ENCODE peak calls at places on chromosomes 6 and 20, in six cellular contexts. K is cardiac muscle cell; N is mammary epithelial cell; X is transverse colon; U is esophagus squamous epithelium; G is CD8-positive, alpha-beta T cell. Q is an unnamed sample. For H3K4me1, the result is how much of the 10 kb centered on the place peaks cover.

GRCh38 chr6:143270026-143270425 is 180.5 kb downstream of the ADAT2 start:
- DNase-seq in G (no peak), X (no peak), N (no peak), K (no peak), U (no peak), Q (no peak)

GRCh38 chr6:11277275-11278206 is 45.1 kb upstream of the NEDD9 start:
- DNase-seq in K (peak), N (peak), X (no peak), G (no peak), U (no peak), Q (peak)

GRCh38 chr6:52352239-52353008 is 9.5 kb upstream of the PAQR8 start:
- DNase-seq in X (peak), U (no peak), K (no peak), N (peak), G (no peak), Q (no peak)

GRCh38 chr6:2799936-2800527 is 34.8 kb downstream of the WRNIP1 start:
- DNase-seq in U (no peak), N (no peak), K (no peak), X (no peak), G (no peak), Q (no peak)

GRCh38 chr6:3372912-3373554 is 83.8 kb downstream of the SLC22A23 start:
- DNase-seq in N (no peak), U (no peak), X (peak), K (no peak), G (no peak), Q (no peak)

GRCh38 chr20:58921564-58921963 is 59.5 kb upstream of the NELFCD start:
- DNase-seq in K (no peak), U (no peak), N (no peak), G (no peak), X (no peak), Q (no peak)

GRCh38 chr6:98452721-98453120 is 381.7 kb upstream of the POU3F2 start:
- DNase-seq in K (no peak), U (no peak), X (no peak), G (no peak), N (no peak), Q (no peak)

GRCh38 chr6:81023007-81023582 is 729.4 kb downstream of the TENT5A start:
- DNase-seq in K (peak), X (no peak), G (no peak), U (no peak), N (no peak), Q (peak)

GRCh38 chr20:13302647-13303425 is 81.8 kb downstream of the ISM1 start:
- DNase-seq in G (no peak), X (peak), N (peak), U (no peak), K (peak), Q (no peak)

GRCh38 chr6:64681416-64682160 is 1025.4 kb downstream of the EYS start:
- DNase-seq in X (no peak), K (no peak), G (no peak), U (no peak), N (no peak), Q (no peak)

GRCh38 chr6:79391511-79391910 is 145.7 kb downstream of the LCA5 start:
- DNase-seq in N (no peak), X (no peak), U (no peak), G (no peak), K (no peak), Q (no peak)

GRCh38 chr6:113980937-113981554 is 10.1 kb upstream of the HDAC2 start:
- DNase-seq in U (no peak), G (no peak), K (peak), X (no peak), N (no peak), Q (no peak)

GRCh38 chr6:152952045-152952444 is 30.8 kb downstream of the FBXO5 start:
- DNase-seq in X (no peak), G (no peak), K (no peak), U (no peak), N (peak), Q (no peak)

GRCh38 chr6:93575495-93575894 is 156.1 kb upstream of the EPHA7 start:
- DNase-seq in X (no peak), U (no peak), G (no peak), N (no peak), K (no peak), Q (no peak)

GRCh38 chr6:100724696-100725095 is 156.4 kb downstream of the ASCC3 start:
- DNase-seq in N (no peak), U (no peak), G (no peak), X (no peak), K (peak), Q (no peak)

GRCh38 chr6:106972500-106972899 is 2.0 kb downstream of the CD24 start:
- DNase-seq in N (peak), U (no peak), K (peak), X (no peak), G (no peak), Q (peak)

GRCh38 chr6:121504227-121504626 is 68.8 kb downstream of the GJA1 start:
- DNase-seq in X (no peak), G (no peak), U (no peak), K (no peak), N (peak), Q (no peak)

GRCh38 chr6:24492475-24492874 is 2.3 kb upstream of the ALDH5A1 start:
- DNase-seq in X (peak), N (no peak), K (peak), G (no peak), U (no peak), Q (no peak)

GRCh38 chr6:168469198-168469943 is 28.4 kb downstream of the SMOC2 start:
- DNase-seq in U (no peak), N (no peak), K (peak), X (no peak), G (no peak), Q (no peak)

GRCh38 chr6:113586413-113586812 is 270.7 kb upstream of the MARCKS start:
- DNase-seq in N (peak), X (no peak), U (no peak), K (peak), G (no peak), Q (no peak)

GRCh38 chr6:33633462-33634158 is 12.5 kb downstream of the ITPR3 start:
- DNase-seq in G (no peak), K (peak), U (no peak), X (peak), N (peak), Q (no peak)

GRCh38 chr6:193773-194310 is 98.4 kb upstream of the DUSP22 start:
- DNase-seq in U (no peak), K (no peak), G (no peak), X (no peak), N (no peak), Q (no peak)

GRCh38 chr20:63843222-63843621 is 12.2 kb upstream of the ZBTB46 start:
- DNase-seq in K (no peak), N (no peak), G (no peak), X (no peak), U (no peak), Q (no peak)

GRCh38 chr20:60804918-60805631 is 447.0 kb upstream of the CDH4 start:
- DNase-seq in X (no peak), G (no peak), K (peak), N (peak), U (no peak), Q (no peak)

GRCh38 chr6:39330057-39330456 is 7.6 kb upstream of the KCNK16 start:
- DNase-seq in X (no peak), N (no peak), U (no peak), K (no peak), G (no peak), Q (no peak)

GRCh38 chr6:3041606-3042005 is 26.7 kb upstream of the RIPK1 start:
- DNase-seq in G (no peak), N (no peak), K (no peak), U (no peak), X (no peak), Q (peak)

GRCh38 chr6:152378154-152378553 is 259.0 kb downstream of the SYNE1 start:
- DNase-seq in X (no peak), K (no peak), N (peak), U (no peak), G (no peak), Q (no peak)

GRCh38 chr6:41237128-41237527 is 9.0 kb downstream of the TREML4 start:
- DNase-seq in X (no peak), G (no peak), N (no peak), U (no peak), K (no peak), Q (no peak)

GRCh38 chr6:134520181-134521115 is 202.5 kb upstream of the SGK1 start:
- DNase-seq in G (no peak), K (no peak), U (no peak), X (no peak), N (peak), Q (no peak)

GRCh38 chr20:39670987-39671386 is 708.8 kb downstream of the DHX35 start:
- DNase-seq in G (no peak), X (no peak), U (no peak), N (no peak), K (no peak), Q (no peak)

GRCh38 chr6:158008894-158009891 is 27.5 kb downstream of the SYNJ2 start:
- DNase-seq in X (peak), K (no peak), N (peak), U (no peak), G (no peak), Q (no peak)

GRCh38 chr6:36600564-36601146 is 6.5 kb downstream of the SRSF3 start:
- DNase-seq in X (no peak), N (no peak), U (no peak), G (no peak), K (no peak), Q (no peak)

GRCh38 chr6:5115168-5115567 is 30.0 kb downstream of the PPP1R3G start:
- DNase-seq in G (no peak), X (peak), U (no peak), N (no peak), K (no peak), Q (no peak)

GRCh38 chr20:4099905-4100675 is 84.7 kb upstream of the RNF24 start:
- DNase-seq in X (no peak), N (peak), K (no peak), U (no peak), G (no peak), Q (no peak)

GRCh38 chr6:139820191-139820590 is 445.7 kb upstream of the CITED2 start:
- DNase-seq in N (peak), U (no peak), K (no peak), X (no peak), G (no peak), Q (no peak)

GRCh38 chr6:87671555-87672029 is 30.4 kb downstream of the AKIRIN2 start:
- DNase-seq in U (no peak), K (peak), X (no peak), G (no peak), N (no peak), Q (no peak)

DNA sequence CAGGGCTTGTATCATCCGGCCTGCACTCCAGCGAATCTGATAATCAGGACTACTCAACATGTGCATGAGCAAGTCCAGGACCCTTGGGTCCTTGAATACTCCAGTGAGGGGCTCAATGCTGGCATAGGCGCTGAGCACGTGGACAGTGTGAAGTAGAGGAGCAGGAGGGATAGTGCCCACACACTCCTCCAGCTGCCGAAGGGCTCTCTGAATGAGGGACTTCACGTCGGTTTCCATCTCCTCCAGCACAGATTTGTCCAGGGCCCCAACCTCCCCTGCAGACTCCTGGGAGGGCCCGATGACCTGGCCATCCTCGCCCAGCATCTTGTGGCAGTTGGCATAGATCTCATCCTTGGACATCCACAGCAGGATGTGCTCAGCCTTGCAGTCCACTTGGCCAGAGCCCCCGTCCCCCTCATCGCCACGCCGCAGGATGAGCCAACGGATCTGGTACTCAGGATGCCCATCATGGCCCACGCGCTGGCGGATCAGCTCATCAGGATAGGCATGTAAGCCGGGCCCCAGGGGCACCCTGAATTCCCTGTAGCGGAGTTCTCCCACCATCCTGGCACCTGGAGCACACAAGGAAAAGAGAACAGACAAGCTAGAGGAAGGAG is 1.3 kb downstream of the CUL7 start:
- DNase-seq in U (no peak), G (no peak), X (no peak), N (no peak), K (no peak), Q (no peak)
- H3K4me3 ChIP-seq in U (peak), G (no peak), X (no peak), N (no peak), K (peak), Q (peak)

DNA sequence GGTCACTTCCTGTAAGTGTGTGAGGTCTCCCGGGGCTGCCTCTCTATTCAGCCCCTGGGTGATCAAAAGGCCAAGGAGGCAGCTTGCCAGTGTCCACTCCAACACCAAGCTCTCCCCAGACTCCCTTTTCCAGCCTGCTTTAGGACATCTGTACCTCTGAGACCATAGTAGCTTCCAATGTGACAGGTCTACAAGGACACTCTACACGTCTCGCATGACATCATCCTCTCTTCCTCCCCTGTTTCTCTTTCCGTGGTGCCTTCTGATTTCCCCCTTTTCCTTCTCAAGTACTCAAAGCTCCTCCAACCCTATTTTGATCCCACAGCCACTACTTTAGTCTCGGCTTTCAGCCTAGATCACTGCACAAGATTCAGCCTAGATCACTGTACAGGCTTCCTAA is 26.4 kb downstream of the HLA-F start:
- DNase-seq in K (no peak), X (no peak), N (no peak), G (no peak), U (no peak), Q (no peak)
- H3K27ac ChIP-seq in K (no peak), X (peak), N (no peak), G (no peak), U (peak), Q (no peak)

DNA sequence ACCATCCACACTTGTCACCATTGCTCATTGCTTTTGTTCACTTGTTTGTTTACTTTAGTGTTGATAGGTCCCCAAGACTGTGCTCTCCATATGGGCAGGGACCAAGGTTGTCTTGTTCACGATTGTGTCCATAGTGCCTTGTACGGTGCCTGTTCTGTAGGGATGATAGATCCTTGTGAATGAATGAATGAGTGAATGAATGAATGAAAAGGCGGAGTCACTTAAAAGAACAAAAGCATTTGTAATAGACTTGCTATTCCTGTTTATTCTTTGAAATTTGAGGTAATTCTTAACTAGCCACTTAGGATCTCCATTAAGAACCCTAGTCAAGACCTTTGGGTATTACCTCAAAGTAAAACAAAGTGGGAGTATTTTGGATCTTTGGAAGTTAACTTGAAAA is 47.0 kb downstream of the UTRN start:
- DNase-seq in G (no peak), N (no peak), X (no peak), U (no peak), K (no peak), Q (no peak)
- H3K4me1 ChIP-seq in G (under half), N (under half), X (under half), U (half or more), K (under half), Q (under half)

DNA sequence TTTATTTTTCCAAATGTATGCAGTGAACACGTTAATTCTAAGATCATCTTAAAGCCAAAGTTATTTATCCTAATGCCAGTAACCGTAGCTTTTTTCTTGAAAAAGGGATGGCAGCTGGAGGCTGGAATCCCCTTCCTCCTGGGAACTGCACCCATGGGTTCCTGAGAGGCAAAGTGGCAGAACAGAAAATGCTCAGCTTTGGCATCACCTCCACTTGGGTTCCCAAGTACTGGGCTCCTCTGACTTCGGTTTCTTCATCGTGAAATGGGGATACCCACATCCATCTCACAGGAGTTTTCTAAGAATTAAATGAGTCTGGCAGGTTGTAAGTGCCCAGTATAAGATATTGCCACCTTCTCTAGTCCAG is 6.2 kb upstream of the DDX43 start:
- DNase-seq in U (no peak), N (no peak), X (no peak), G (no peak), K (no peak), Q (no peak)
- H3K4me3 ChIP-seq in U (peak), N (peak), X (peak), G (peak), K (peak), Q (peak)

GRCh38 chr6:54775586-54775985 is 71.0 kb upstream of the FAM83B start:
- DNase-seq in U (no peak), K (no peak), N (no peak), X (no peak), G (no peak), Q (no peak)
- H3K27ac ChIP-seq in U (no peak), K (no peak), N (no peak), X (no peak), G (no peak), Q (no peak)

DNA sequence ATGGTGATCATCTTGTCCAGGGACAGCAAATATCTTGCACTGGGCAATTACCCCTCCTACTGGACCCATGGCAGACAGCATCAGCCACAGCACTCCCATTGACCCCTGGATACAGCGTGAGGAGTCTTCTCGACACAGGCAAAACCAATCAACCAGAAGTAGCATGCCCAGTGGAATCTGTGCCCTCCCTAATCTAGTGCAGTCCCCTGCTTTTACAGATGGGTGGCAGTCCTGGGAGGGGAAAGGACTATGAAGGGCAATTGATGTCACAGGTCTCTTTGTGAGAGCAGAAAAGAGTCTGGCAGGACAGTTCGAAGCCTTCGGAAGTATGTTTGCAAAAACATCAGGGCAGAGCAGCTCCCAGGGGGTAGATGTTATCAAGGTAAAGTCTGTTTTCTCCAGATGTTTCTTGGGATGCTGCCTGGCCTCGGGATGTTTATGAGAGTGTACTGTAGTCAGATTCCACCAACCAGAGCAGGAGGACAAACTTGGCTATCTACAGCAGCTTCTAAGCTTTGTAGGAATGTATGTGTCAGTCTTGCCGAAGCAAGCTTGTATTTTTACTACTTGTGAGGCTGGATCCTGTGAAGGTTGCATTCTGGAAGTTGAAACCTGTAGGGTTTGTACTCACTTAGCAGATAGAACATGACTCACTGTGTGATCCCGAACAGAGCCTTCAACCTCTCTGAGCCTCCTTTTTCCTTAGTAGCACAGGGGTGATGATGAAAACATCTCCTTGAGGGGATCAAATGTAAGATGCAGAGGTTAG is 63.0 kb upstream of the MYL9 start:
- DNase-seq in U (no peak), N (no peak), G (no peak), K (no peak), X (no peak), Q (no peak)
- H3K4me1 ChIP-seq in U (under half), N (under half), G (under half), K (under half), X (under half), Q (under half)

GRCh38 chr20:53788253-53789022 is 194.8 kb upstream of the ZNF217 start:
- DNase-seq in N (no peak), U (no peak), K (no peak), G (no peak), X (no peak), Q (no peak)

GRCh38 chr20:53786445-53787267 is 193.0 kb upstream of the ZNF217 start:
- DNase-seq in U (no peak), N (no peak), K (no peak), X (peak), G (no peak), Q (no peak)

GRCh38 chr20:53792946-53793536 is 199.4 kb upstream of the ZNF217 start:
- DNase-seq in K (no peak), G (no peak), N (no peak), X (no peak), U (no peak), Q (no peak)

GRCh38 chr20:53793783-53794383 is 200.2 kb upstream of the ZNF217 start:
- DNase-seq in N (peak), G (no peak), X (no peak), K (no peak), U (no peak), Q (no peak)

GRCh38 chr20:53789913-53790675 is 196.5 kb upstream of the ZNF217 start:
- DNase-seq in U (no peak), K (no peak), G (no peak), X (no peak), N (peak), Q (no peak)
- H3K4me3 ChIP-seq in U (no peak), K (no peak), G (no peak), X (no peak), N (no peak), Q (no peak)

GRCh38 chr6:131139599-131139998 is 4.3 kb downstream of the AKAP7 start:
- DNase-seq in K (no peak), X (no peak), N (no peak), U (no peak), G (no peak), Q (no peak)

GRCh38 chr6:131134950-131135243 is 370 bp upstream of the AKAP7 start:
- DNase-seq in K (no peak), X (no peak), U (no peak), N (no peak), G (no peak), Q (no peak)

GRCh38 chr6:131135244-131136020 is at the start of gene AKAP7:
- DNase-seq in N (peak), K (peak), X (peak), U (peak), G (peak), Q (peak)

GRCh38 chr6:131134220-131134831 is 941 bp upstream of the AKAP7 start:
- DNase-seq in X (no peak), G (no peak), U (no peak), K (no peak), N (no peak), Q (no peak)

GRCh38 chr6:131136021-131136847 is 967 bp downstream of the AKAP7 start:
- DNase-seq in U (no peak), K (no peak), X (peak), N (peak), G (no peak), Q (no peak)
- H3K27ac ChIP-seq in U (peak), K (no peak), X (peak), N (peak), G (peak), Q (peak)

GRCh38 chr20:53262294-53262840 is 290.2 kb downstream of the TSHZ2 start:
- DNase-seq in K (no peak), X (no peak), G (no peak), U (no peak), N (peak), Q (no peak)
- H3K4me1 ChIP-seq in K (under half), X (under half), G (under half), U (under half), N (under half), Q (under half)

GRCh38 chr6:117629119-117629518 is 26.8 kb upstream of the GOPC start:
- DNase-seq in X (no peak), G (no peak), U (no peak), N (no peak), K (no peak), Q (no peak)
- H3K4me3 ChIP-seq in X (no peak), G (no peak), U (no peak), N (no peak), K (no peak), Q (no peak)